ENCODE peak calls at places on chromosomes 5 and 9, in five cellular contexts. One of them, this sample, is unnamed.

GRCh38 chr5:140800816-140801493 is at the start of gene PCDHA3:
- DNase-seq in mesenchymal stem cell: no peak
- DNase-seq in neuronal stem cell: no peak
- DNase-seq in IMR-90: peak
- DNase-seq in H1: no peak
- DNase-seq in this sample: no peak

GRCh38 chr5:133252133-133252480 is 200.3 kb downstream of the HSPA4 start:
- DNase-seq in IMR-90: no peak
- DNase-seq in neuronal stem cell: no peak
- DNase-seq in mesenchymal stem cell: no peak
- DNase-seq in H1: no peak
- DNase-seq in this sample: no peak

GRCh38 chr5:108530706-108531105 is 148.8 kb upstream of the FBXL17 start:
- DNase-seq in mesenchymal stem cell: no peak
- DNase-seq in IMR-90: no peak
- DNase-seq in H1: no peak
- DNase-seq in neuronal stem cell: no peak
- DNase-seq in this sample: no peak

GRCh38 chr5:91030521-91031395 is 352.4 kb downstream of the ARRDC3 start:
- DNase-seq in IMR-90: peak
- DNase-seq in H1: no peak
- DNase-seq in mesenchymal stem cell: no peak
- DNase-seq in neuronal stem cell: no peak
- DNase-seq in this sample: no peak

GRCh38 chr5:66595877-66596790 is at the start of gene MAST4:
- DNase-seq in IMR-90: peak
- DNase-seq in neuronal stem cell: peak
- DNase-seq in mesenchymal stem cell: peak
- DNase-seq in H1: peak
- DNase-seq in this sample: peak

GRCh38 chr5:150599917-150600511 is 40.4 kb upstream of the SYNPO start:
- DNase-seq in neuronal stem cell: no peak
- DNase-seq in H1: no peak
- DNase-seq in mesenchymal stem cell: peak
- DNase-seq in IMR-90: peak
- DNase-seq in this sample: no peak

GRCh38 chr5:103800728-103801127 is 238.1 kb upstream of the NUDT12 start:
- DNase-seq in neuronal stem cell: no peak
- DNase-seq in H1: no peak
- DNase-seq in IMR-90: peak
- DNase-seq in mesenchymal stem cell: peak
- DNase-seq in this sample: no peak

GRCh38 chr9:34510506-34511159 is 12.2 kb downstream of the ENHO start:
- DNase-seq in mesenchymal stem cell: no peak
- DNase-seq in neuronal stem cell: no peak
- DNase-seq in H1: no peak
- DNase-seq in IMR-90: no peak
- DNase-seq in this sample: no peak

GRCh38 chr5:73694089-73694488 is 68.1 kb downstream of the ARHGEF28 start:
- DNase-seq in mesenchymal stem cell: no peak
- DNase-seq in H1: no peak
- DNase-seq in IMR-90: no peak
- DNase-seq in neuronal stem cell: no peak
- DNase-seq in this sample: no peak

GRCh38 chr5:120088831-120089230 is 375.3 kb upstream of the PRR16 start:
- DNase-seq in H1: no peak
- DNase-seq in IMR-90: no peak
- DNase-seq in neuronal stem cell: no peak
- DNase-seq in mesenchymal stem cell: no peak
- DNase-seq in this sample: no peak

GRCh38 chr5:10987291-10987806 is 226.3 kb upstream of the DAP start:
- DNase-seq in neuronal stem cell: no peak
- DNase-seq in IMR-90: no peak
- DNase-seq in H1: no peak
- DNase-seq in mesenchymal stem cell: peak
- DNase-seq in this sample: no peak

GRCh38 chr5:120465281-120465961 is 1.3 kb downstream of the PRR16 start:
- DNase-seq in H1: peak
- DNase-seq in neuronal stem cell: peak
- DNase-seq in IMR-90: peak
- DNase-seq in mesenchymal stem cell: peak
- DNase-seq in this sample: peak

GRCh38 chr5:137496919-137497318 is 2.2 kb downstream of the SPOCK1 start:
- DNase-seq in H1: no peak
- DNase-seq in neuronal stem cell: no peak
- DNase-seq in IMR-90: no peak
- DNase-seq in mesenchymal stem cell: no peak
- DNase-seq in this sample: no peak

GRCh38 chr9:93002700-93003099 is 55.4 kb downstream of the FGD3 start:
- DNase-seq in H1: no peak
- DNase-seq in neuronal stem cell: no peak
- DNase-seq in mesenchymal stem cell: no peak
- DNase-seq in IMR-90: no peak
- DNase-seq in this sample: no peak

GRCh38 chr5:133930061-133930823 is 38.2 kb downstream of the C5orf15 start:
- DNase-seq in H1: no peak
- DNase-seq in IMR-90: peak
- DNase-seq in mesenchymal stem cell: no peak
- DNase-seq in neuronal stem cell: no peak
- DNase-seq in this sample: no peak

GRCh38 chr9:86098793-86099694 is at the start of gene GOLM1:
- DNase-seq in neuronal stem cell: peak
- DNase-seq in mesenchymal stem cell: peak
- DNase-seq in H1: peak
- DNase-seq in IMR-90: peak
- DNase-seq in this sample: peak

GRCh38 chr5:51194626-51195025 is 188.6 kb upstream of the ISL1 start:
- DNase-seq in neuronal stem cell: no peak
- DNase-seq in mesenchymal stem cell: no peak
- DNase-seq in IMR-90: no peak
- DNase-seq in H1: no peak
- DNase-seq in this sample: no peak

GRCh38 chr9:74285075-74285474 is 212.1 kb upstream of the RORB start:
- DNase-seq in H1: no peak
- DNase-seq in mesenchymal stem cell: no peak
- DNase-seq in neuronal stem cell: no peak
- DNase-seq in IMR-90: no peak
- DNase-seq in this sample: no peak

GRCh38 chr5:80072103-80073073 is 37.2 kb downstream of the THBS4 start:
- DNase-seq in mesenchymal stem cell: no peak
- DNase-seq in neuronal stem cell: no peak
- DNase-seq in H1: no peak
- DNase-seq in IMR-90: peak
- DNase-seq in this sample: no peak

GRCh38 chr9:114718801-114719221 is 36.8 kb upstream of the TEX48 start:
- DNase-seq in H1: no peak
- DNase-seq in neuronal stem cell: no peak
- DNase-seq in mesenchymal stem cell: no peak
- DNase-seq in IMR-90: no peak
- DNase-seq in this sample: peak

GRCh38 chr5:40030661-40031060 is 605.9 kb upstream of the DAB2 start:
- DNase-seq in H1: no peak
- DNase-seq in IMR-90: no peak
- DNase-seq in mesenchymal stem cell: no peak
- DNase-seq in neuronal stem cell: no peak
- DNase-seq in this sample: no peak

GRCh38 chr9:91012933-91013841 is 211.6 kb downstream of the SYK start:
- DNase-seq in neuronal stem cell: no peak
- DNase-seq in IMR-90: no peak
- DNase-seq in mesenchymal stem cell: no peak
- DNase-seq in H1: no peak
- DNase-seq in this sample: no peak

GRCh38 chr9:114811301-114811700 is 5.5 kb upstream of the TNFSF15 start:
- DNase-seq in neuronal stem cell: no peak
- DNase-seq in IMR-90: no peak
- DNase-seq in H1: no peak
- DNase-seq in mesenchymal stem cell: no peak
- DNase-seq in this sample: no peak

GRCh38 chr5:113281194-113281593 is 153.6 kb downstream of the TSSK1B start:
- DNase-seq in IMR-90: peak
- DNase-seq in H1: no peak
- DNase-seq in neuronal stem cell: no peak
- DNase-seq in mesenchymal stem cell: no peak
- DNase-seq in this sample: no peak

GRCh38 chr5:118923295-118924005 is 64.9 kb downstream of the DTWD2 start:
- DNase-seq in H1: no peak
- DNase-seq in IMR-90: no peak
- DNase-seq in mesenchymal stem cell: no peak
- DNase-seq in neuronal stem cell: no peak
- DNase-seq in this sample: no peak

GRCh38 chr9:137454506-137455360 is 4.4 kb downstream of the NSMF start:
- DNase-seq in mesenchymal stem cell: peak
- DNase-seq in IMR-90: no peak
- DNase-seq in H1: no peak
- DNase-seq in neuronal stem cell: peak
- DNase-seq in this sample: peak

GRCh38 chr9:708556-709432 is 132.7 kb upstream of the DMRT1 start:
- DNase-seq in H1: no peak
- DNase-seq in neuronal stem cell: no peak
- DNase-seq in mesenchymal stem cell: peak
- DNase-seq in IMR-90: no peak
- DNase-seq in this sample: no peak

GRCh38 chr5:169626779-169627178 is 10.3 kb upstream of the DOCK2 start:
- DNase-seq in H1: no peak
- DNase-seq in mesenchymal stem cell: peak
- DNase-seq in IMR-90: peak
- DNase-seq in neuronal stem cell: no peak
- DNase-seq in this sample: no peak

GRCh38 chr9:119677811-119678530 is 308.7 kb upstream of the BRINP1 start:
- DNase-seq in mesenchymal stem cell: no peak
- DNase-seq in neuronal stem cell: no peak
- DNase-seq in IMR-90: no peak
- DNase-seq in H1: no peak
- DNase-seq in this sample: no peak

GRCh38 chr9:118991366-118992285 is 377.6 kb downstream of the BRINP1 start:
- DNase-seq in neuronal stem cell: no peak
- DNase-seq in IMR-90: no peak
- DNase-seq in H1: no peak
- DNase-seq in mesenchymal stem cell: no peak
- DNase-seq in this sample: peak

GRCh38 chr9:87277346-87277745 is 220.3 kb upstream of the DAPK1 start:
- DNase-seq in IMR-90: no peak
- DNase-seq in mesenchymal stem cell: no peak
- DNase-seq in neuronal stem cell: no peak
- DNase-seq in H1: no peak
- DNase-seq in this sample: no peak

GRCh38 chr5:179795049-179795862 is 1.5 kb downstream of the LTC4S start:
- DNase-seq in IMR-90: no peak
- DNase-seq in H1: peak
- DNase-seq in neuronal stem cell: no peak
- DNase-seq in mesenchymal stem cell: no peak
- DNase-seq in this sample: peak

GRCh38 chr9:137611623-137612609 is 6.4 kb downstream of the ARRDC1 start:
- DNase-seq in H1: no peak
- DNase-seq in IMR-90: peak
- DNase-seq in mesenchymal stem cell: peak
- DNase-seq in neuronal stem cell: no peak
- DNase-seq in this sample: no peak

GRCh38 chr9:89638897-89639296 is 34.1 kb downstream of the GADD45G start:
- DNase-seq in H1: no peak
- DNase-seq in IMR-90: no peak
- DNase-seq in mesenchymal stem cell: no peak
- DNase-seq in neuronal stem cell: no peak
- DNase-seq in this sample: no peak

GRCh38 chr9:21890696-21891095 is 88.3 kb downstream of the MTAP start:
- DNase-seq in mesenchymal stem cell: no peak
- DNase-seq in H1: no peak
- DNase-seq in IMR-90: no peak
- DNase-seq in neuronal stem cell: no peak
- DNase-seq in this sample: no peak

GRCh38 chr9:37935106-37935505 is 31.2 kb upstream of the SLC25A51 start:
- DNase-seq in H1: no peak
- DNase-seq in neuronal stem cell: no peak
- DNase-seq in mesenchymal stem cell: no peak
- DNase-seq in IMR-90: no peak
- DNase-seq in this sample: no peak
- H2BK15ac ChIP-seq in H1: no peak
- H2BK15ac ChIP-seq in neuronal stem cell: no peak
- H2BK15ac ChIP-seq in mesenchymal stem cell: no peak
- H2BK15ac ChIP-seq in IMR-90: no peak
- H2BK15ac ChIP-seq in this sample: no peak

GRCh38 chr9:124261787-124262595 is 4.2 kb downstream of the NEK6 start:
- DNase-seq in mesenchymal stem cell: peak
- DNase-seq in H1: no peak
- DNase-seq in neuronal stem cell: no peak
- DNase-seq in IMR-90: no peak
- DNase-seq in this sample: no peak
- H2BK15ac ChIP-seq in mesenchymal stem cell: no peak
- H2BK15ac ChIP-seq in H1: peak
- H2BK15ac ChIP-seq in neuronal stem cell: no peak
- H2BK15ac ChIP-seq in IMR-90: peak
- H2BK15ac ChIP-seq in this sample: no peak

GRCh38 chr5:116930628-116931027 is 356.0 kb upstream of the SEMA6A start:
- DNase-seq in IMR-90: no peak
- DNase-seq in mesenchymal stem cell: no peak
- DNase-seq in neuronal stem cell: no peak
- DNase-seq in H1: no peak
- DNase-seq in this sample: no peak
- H2BK15ac ChIP-seq in IMR-90: no peak
- H2BK15ac ChIP-seq in mesenchymal stem cell: no peak
- H2BK15ac ChIP-seq in neuronal stem cell: no peak
- H2BK15ac ChIP-seq in H1: no peak
- H2BK15ac ChIP-seq in this sample: no peak

DNA sequence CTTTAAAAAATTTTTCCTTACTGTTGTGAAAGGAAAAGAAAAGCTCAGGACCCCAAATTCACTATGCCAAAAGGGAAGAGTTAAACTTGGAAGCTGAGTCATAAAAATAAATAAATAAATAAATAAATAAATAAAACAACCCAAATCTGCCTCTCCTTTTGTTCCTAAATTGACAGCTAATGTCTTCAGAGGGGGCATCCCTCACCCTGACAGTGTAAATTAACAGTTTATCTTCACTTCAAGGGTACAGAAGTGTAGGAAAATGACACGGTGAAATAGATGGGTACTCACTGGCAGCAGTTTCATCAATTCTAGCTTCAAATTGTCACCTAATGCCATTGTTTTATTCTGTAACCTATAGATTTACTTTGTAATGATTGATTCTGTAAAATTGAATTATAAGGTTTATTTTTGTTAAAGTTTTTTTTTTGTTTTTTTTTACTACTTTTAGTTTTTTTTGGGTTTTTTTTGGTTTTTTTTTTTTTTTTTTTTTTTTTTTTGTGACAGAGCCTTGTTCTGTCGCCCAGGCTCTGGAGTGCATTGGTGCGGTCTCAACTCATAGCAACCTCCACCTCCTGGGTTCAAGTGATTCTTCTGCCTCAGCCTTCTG is 18.5 kb upstream of the ANXA1 start:
- DNase-seq in H1: no peak
- DNase-seq in mesenchymal stem cell: peak
- DNase-seq in IMR-90: no peak
- DNase-seq in neuronal stem cell: no peak
- DNase-seq in this sample: no peak
- H2BK15ac ChIP-seq in H1: no peak
- H2BK15ac ChIP-seq in mesenchymal stem cell: no peak
- H2BK15ac ChIP-seq in IMR-90: peak
- H2BK15ac ChIP-seq in neuronal stem cell: no peak
- H2BK15ac ChIP-seq in this sample: no peak

GRCh38 chr5:168372351-168372946 is 81.0 kb downstream of the WWC1 start:
- DNase-seq in IMR-90: no peak
- DNase-seq in H1: no peak
- DNase-seq in mesenchymal stem cell: no peak
- DNase-seq in neuronal stem cell: no peak
- DNase-seq in this sample: no peak
- H2BK15ac ChIP-seq in IMR-90: no peak
- H2BK15ac ChIP-seq in H1: no peak
- H2BK15ac ChIP-seq in mesenchymal stem cell: no peak
- H2BK15ac ChIP-seq in neuronal stem cell: no peak
- H2BK15ac ChIP-seq in this sample: no peak

GRCh38 chr9:8867148-8867547 is 1067.6 kb upstream of the DMAC1 start:
- DNase-seq in IMR-90: no peak
- DNase-seq in H1: no peak
- DNase-seq in neuronal stem cell: no peak
- DNase-seq in mesenchymal stem cell: no peak
- DNase-seq in this sample: no peak
- H2BK15ac ChIP-seq in IMR-90: no peak
- H2BK15ac ChIP-seq in H1: no peak
- H2BK15ac ChIP-seq in neuronal stem cell: no peak
- H2BK15ac ChIP-seq in mesenchymal stem cell: no peak
- H2BK15ac ChIP-seq in this sample: no peak